ENCODE peak calls at places on chromosomes 11 and 22, in nine cellular contexts. C, I, R, N, E, P, W, Q and M are unnamed samples.
A peak's percentile ranks its signal among the peaks of the same experiment; 100 is the strongest.

GRCh38 chr11:44973634-44974401 is 23.1 kb upstream of the TP53I11 start:
- DNase-seq in C (no peak), I (peak; percentile 24), R (no peak), N (no peak), E (no peak), P (no peak), W (no peak), Q (no peak), M (no peak)

GRCh38 chr11:14055936-14056335 is 93.4 kb downstream of the SPON1 start:
- DNase-seq in C (no peak), I (no peak), R (no peak), N (no peak), E (no peak), P (no peak), W (no peak), Q (no peak), M (no peak)

GRCh38 chr22:30205281-30206115 is 41.1 kb downstream of the LIF start:
- DNase-seq in C (no peak), I (peak; percentile 92), R (peak; percentile 12), N (no peak), E (peak; percentile 72), P (no peak), W (peak; percentile 94), Q (peak; percentile 41), M (no peak)

GRCh38 chr11:116207349-116207748 is 565.4 kb downstream of the BUD13 start:
- DNase-seq in C (no peak), I (no peak), R (peak; percentile 99), N (no peak), E (no peak), P (no peak), W (no peak), Q (no peak), M (no peak)

GRCh38 chr22:39139933-39140332 is 12.5 kb downstream of the CBX7 start:
- DNase-seq in C (no peak), I (no peak), R (no peak), N (no peak), E (no peak), P (no peak), W (no peak), Q (no peak), M (no peak)

GRCh38 chr22:35299217-35299716 is 427 bp upstream of the TOM1 start:
- DNase-seq in C (no peak), I (peak; percentile 63), R (no peak), N (no peak), E (no peak), P (no peak), W (no peak), Q (no peak), M (no peak)

GRCh38 chr22:17570851-17571631 is 7.7 kb downstream of the SLC25A18 start:
- DNase-seq in C (no peak), I (no peak), R (no peak), N (no peak), E (peak; percentile 89), P (peak; percentile 93), W (peak; percentile 49), Q (no peak), M (peak; percentile 82)

GRCh38 chr11:17066691-17067090 is 10.8 kb downstream of the RPS13 start:
- DNase-seq in C (no peak), I (no peak), R (no peak), N (no peak), E (no peak), P (no peak), W (no peak), Q (no peak), M (peak; percentile 27)

GRCh38 chr22:42468841-42469240 is 36.6 kb upstream of the NFAM1 start:
- DNase-seq in C (no peak), I (no peak), R (no peak), N (no peak), E (no peak), P (no peak), W (no peak), Q (no peak), M (no peak)

GRCh38 chr11:105189586-105189985 is 50.0 kb upstream of the CARD18 start:
- DNase-seq in C (no peak), I (no peak), R (no peak), N (no peak), E (no peak), P (no peak), W (no peak), Q (no peak), M (no peak)

GRCh38 chr11:117663826-117664225 is 133.2 kb downstream of the DSCAML1 start:
- DNase-seq in C (no peak), I (no peak), R (peak; percentile 52), N (no peak), E (peak; percentile 36), P (no peak), W (no peak), Q (no peak), M (peak; percentile 64)

GRCh38 chr11:2590951-2591754 is 108.6 kb downstream of the KCNQ1OT1 start:
- DNase-seq in C (peak; percentile 12), I (no peak), R (no peak), N (no peak), E (no peak), P (no peak), W (no peak), Q (no peak), M (peak; percentile 84)

GRCh38 chr11:1117970-1118369 is 39.8 kb upstream of the MUC5AC start:
- DNase-seq in C (no peak), I (no peak), R (no peak), N (no peak), E (no peak), P (no peak), W (no peak), Q (no peak), M (no peak)

GRCh38 chr11:132886335-132886734 is 646.0 kb downstream of the OPCML start:
- DNase-seq in C (no peak), I (no peak), R (no peak), N (no peak), E (no peak), P (no peak), W (no peak), Q (no peak), M (no peak)

GRCh38 chr11:8327761-8328192 is 64.1 kb upstream of the LMO1 start:
- DNase-seq in C (no peak), I (no peak), R (no peak), N (no peak), E (no peak), P (no peak), W (no peak), Q (no peak), M (no peak)

GRCh38 chr11:82229346-82229745 is 504.3 kb downstream of the FAM181B start:
- DNase-seq in C (no peak), I (peak; percentile 89), R (no peak), N (peak; percentile 4), E (no peak), P (no peak), W (no peak), Q (no peak), M (peak; percentile 17)

GRCh38 chr11:108432783-108433182 is 34.5 kb downstream of the C11orf65 start:
- DNase-seq in C (no peak), I (no peak), R (no peak), N (no peak), E (no peak), P (no peak), W (peak; percentile 32), Q (no peak), M (no peak)

GRCh38 chr11:75986966-75987365 is 172.0 kb downstream of the UVRAG start:
- DNase-seq in C (no peak), I (no peak), R (no peak), N (no peak), E (no peak), P (no peak), W (no peak), Q (no peak), M (no peak)

GRCh38 chr11:77724639-77725038 is 87.0 kb upstream of the CLNS1A start:
- DNase-seq in C (no peak), I (no peak), R (no peak), N (no peak), E (no peak), P (no peak), W (no peak), Q (no peak), M (no peak)

GRCh38 chr11:44987506-44987905 is 36.8 kb upstream of the TP53I11 start:
- DNase-seq in C (no peak), I (no peak), R (peak; percentile 24), N (no peak), E (no peak), P (no peak), W (no peak), Q (peak; percentile 89), M (no peak)

GRCh38 chr11:81573367-81573766 is 1160.3 kb downstream of the FAM181B start:
- DNase-seq in C (no peak), I (peak; percentile 95), R (no peak), N (no peak), E (no peak), P (no peak), W (no peak), Q (no peak), M (no peak)

GRCh38 chr22:38554281-38554680 is 15.7 kb downstream of the DMC1 start:
- DNase-seq in C (no peak), I (no peak), R (no peak), N (no peak), E (no peak), P (no peak), W (peak; percentile 79), Q (no peak), M (no peak)

GRCh38 chr11:108926522-108927380 is 261.9 kb downstream of the DDX10 start:
- DNase-seq in C (no peak), I (no peak), R (no peak), N (no peak), E (no peak), P (no peak), W (no peak), Q (no peak), M (no peak)

GRCh38 chr11:126857860-126858808 is 142.4 kb downstream of the KIRREL3 start:
- DNase-seq in C (no peak), I (no peak), R (peak; percentile 99), N (no peak), E (no peak), P (no peak), W (no peak), Q (peak; percentile 18), M (no peak)

GRCh38 chr11:74280494-74280893 is 30.9 kb downstream of the P4HA3 start:
- DNase-seq in C (no peak), I (peak; percentile 90), R (no peak), N (no peak), E (no peak), P (no peak), W (no peak), Q (peak; percentile 88), M (no peak)

GRCh38 chr11:96235725-96236124 is 107.3 kb downstream of the MAML2 start:
- DNase-seq in C (peak; percentile 76), I (no peak), R (no peak), N (no peak), E (no peak), P (no peak), W (no peak), Q (no peak), M (no peak)

GRCh38 chr11:112760378-112761060 is 200.7 kb upstream of the NCAM1 start:
- DNase-seq in C (no peak), I (peak; percentile 40), R (no peak), N (no peak), E (no peak), P (peak; percentile 35), W (no peak), Q (no peak), M (no peak)

GRCh38 chr11:122756417-122756816 is 81.9 kb upstream of the CRTAM start:
- DNase-seq in C (no peak), I (no peak), R (no peak), N (peak; percentile 61), E (no peak), P (no peak), W (no peak), Q (no peak), M (no peak)

GRCh38 chr22:27987557-27987956 is 68.5 kb upstream of the PITPNB start:
- DNase-seq in C (no peak), I (no peak), R (no peak), N (no peak), E (no peak), P (no peak), W (peak; percentile 47), Q (no peak), M (no peak)

GRCh38 chr11:63667993-63668392 is 3.2 kb downstream of the ATL3 start:
- DNase-seq in C (no peak), I (no peak), R (no peak), N (no peak), E (no peak), P (no peak), W (peak; percentile 89), Q (no peak), M (no peak)

GRCh38 chr11:121884601-121885000 is 231.4 kb downstream of the BLID start:
- DNase-seq in C (no peak), I (no peak), R (no peak), N (no peak), E (no peak), P (no peak), W (no peak), Q (no peak), M (no peak)